ENCODE peak calls at places on chromosomes 2 and 18, in six cellular contexts. One of them, this sample, is unnamed.
A peak's percentile ranks its signal among the peaks of the same experiment; 100 is the strongest.

GRCh38 chr2:99634234-99634633 is 144.4 kb upstream of the REV1 start:
- DNase-seq in chondrocyte: no peak
- DNase-seq in fibroblast of lung: no peak
- DNase-seq in RWPE1: no peak
- DNase-seq in OCI-LY7: peak; percentile 45
- DNase-seq in left ventricle myocardium inferior: no peak
- DNase-seq in this sample: no peak

GRCh38 chr2:26587966-26588365 is 53.2 kb downstream of the CIB4 start:
- DNase-seq in chondrocyte: no peak
- DNase-seq in fibroblast of lung: no peak
- DNase-seq in RWPE1: no peak
- DNase-seq in OCI-LY7: no peak
- DNase-seq in left ventricle myocardium inferior: no peak
- DNase-seq in this sample: no peak

GRCh38 chr2:33104052-33104623 is 157.4 kb downstream of the LTBP1 start:
- DNase-seq in chondrocyte: no peak
- DNase-seq in fibroblast of lung: peak; percentile 72
- DNase-seq in RWPE1: no peak
- DNase-seq in OCI-LY7: no peak
- DNase-seq in left ventricle myocardium inferior: no peak
- DNase-seq in this sample: peak; percentile 53

GRCh38 chr2:228599297-228599696 is 417.8 kb upstream of the SPHKAP start:
- DNase-seq in chondrocyte: no peak
- DNase-seq in fibroblast of lung: no peak
- DNase-seq in RWPE1: no peak
- DNase-seq in OCI-LY7: peak; percentile 0
- DNase-seq in left ventricle myocardium inferior: no peak
- DNase-seq in this sample: no peak

GRCh38 chr2:100269889-100270288 is 52.4 kb downstream of the LONRF2 start:
- DNase-seq in chondrocyte: no peak
- DNase-seq in fibroblast of lung: no peak
- DNase-seq in RWPE1: no peak
- DNase-seq in OCI-LY7: no peak
- DNase-seq in left ventricle myocardium inferior: no peak
- DNase-seq in this sample: no peak

GRCh38 chr2:193841389-193842150 is 1646.8 kb upstream of the TMEFF2 start:
- DNase-seq in chondrocyte: no peak
- DNase-seq in fibroblast of lung: no peak
- DNase-seq in RWPE1: no peak
- DNase-seq in OCI-LY7: no peak
- DNase-seq in left ventricle myocardium inferior: no peak
- DNase-seq in this sample: no peak

GRCh38 chr2:209383212-209383611 is 40.6 kb upstream of the MAP2 start:
- DNase-seq in chondrocyte: no peak
- DNase-seq in fibroblast of lung: peak; percentile 85
- DNase-seq in RWPE1: peak; percentile 63
- DNase-seq in OCI-LY7: no peak
- DNase-seq in left ventricle myocardium inferior: no peak
- DNase-seq in this sample: peak; percentile 99

GRCh38 chr18:62844850-62845643 is 129.7 kb downstream of the PHLPP1 start:
- DNase-seq in chondrocyte: no peak
- DNase-seq in fibroblast of lung: no peak
- DNase-seq in RWPE1: no peak
- DNase-seq in OCI-LY7: no peak
- DNase-seq in left ventricle myocardium inferior: no peak
- DNase-seq in this sample: no peak

GRCh38 chr18:44802508-44802907 is 121.8 kb downstream of the SETBP1 start:
- DNase-seq in chondrocyte: no peak
- DNase-seq in fibroblast of lung: peak; percentile 49
- DNase-seq in RWPE1: no peak
- DNase-seq in OCI-LY7: no peak
- DNase-seq in left ventricle myocardium inferior: no peak
- DNase-seq in this sample: peak; percentile 58

GRCh38 chr2:128381001-128381938 is 62.6 kb upstream of the HS6ST1 start:
- DNase-seq in chondrocyte: peak; percentile 79
- DNase-seq in fibroblast of lung: no peak
- DNase-seq in RWPE1: no peak
- DNase-seq in OCI-LY7: no peak
- DNase-seq in left ventricle myocardium inferior: no peak
- DNase-seq in this sample: no peak

GRCh38 chr2:111121028-111121872 is 536 bp downstream of the BCL2L11 start:
- DNase-seq in chondrocyte: no peak
- DNase-seq in fibroblast of lung: peak; percentile 33
- DNase-seq in RWPE1: peak; percentile 27
- DNase-seq in OCI-LY7: peak; percentile 74
- DNase-seq in left ventricle myocardium inferior: peak; percentile 42
- DNase-seq in this sample: no peak

GRCh38 chr2:131543385-131543891 is 15.8 kb downstream of the CCDC74A start:
- DNase-seq in chondrocyte: no peak
- DNase-seq in fibroblast of lung: no peak
- DNase-seq in RWPE1: no peak
- DNase-seq in OCI-LY7: no peak
- DNase-seq in left ventricle myocardium inferior: no peak
- DNase-seq in this sample: no peak

GRCh38 chr2:191240871-191241270 is 4.3 kb upstream of the MYO1B start:
- DNase-seq in chondrocyte: no peak
- DNase-seq in fibroblast of lung: no peak
- DNase-seq in RWPE1: no peak
- DNase-seq in OCI-LY7: no peak
- DNase-seq in left ventricle myocardium inferior: no peak
- DNase-seq in this sample: no peak

GRCh38 chr18:31634331-31634713 is 42.6 kb downstream of the TTR start:
- DNase-seq in chondrocyte: no peak
- DNase-seq in fibroblast of lung: no peak
- DNase-seq in RWPE1: no peak
- DNase-seq in OCI-LY7: no peak
- DNase-seq in left ventricle myocardium inferior: no peak
- DNase-seq in this sample: no peak

GRCh38 chr2:51846796-51847195 is 814.9 kb upstream of the NRXN1 start:
- DNase-seq in chondrocyte: no peak
- DNase-seq in fibroblast of lung: no peak
- DNase-seq in RWPE1: no peak
- DNase-seq in OCI-LY7: no peak
- DNase-seq in left ventricle myocardium inferior: no peak
- DNase-seq in this sample: peak; percentile 72

GRCh38 chr18:49319590-49319989 is 140.9 kb downstream of the DYM start:
- DNase-seq in chondrocyte: no peak
- DNase-seq in fibroblast of lung: peak; percentile 15
- DNase-seq in RWPE1: no peak
- DNase-seq in OCI-LY7: no peak
- DNase-seq in left ventricle myocardium inferior: no peak
- DNase-seq in this sample: no peak

GRCh38 chr2:236687296-236687955 is 117.8 kb downstream of the ACKR3 start:
- DNase-seq in chondrocyte: no peak
- DNase-seq in fibroblast of lung: no peak
- DNase-seq in RWPE1: no peak
- DNase-seq in OCI-LY7: no peak
- DNase-seq in left ventricle myocardium inferior: no peak
- DNase-seq in this sample: peak; percentile 28

GRCh38 chr18:35580748-35581534 is 599 bp upstream of the GALNT1 start:
- DNase-seq in chondrocyte: peak; percentile 77
- DNase-seq in fibroblast of lung: peak; percentile 56
- DNase-seq in RWPE1: peak; percentile 27
- DNase-seq in OCI-LY7: peak; percentile 57
- DNase-seq in left ventricle myocardium inferior: peak; percentile 63
- DNase-seq in this sample: peak; percentile 26

GRCh38 chr18:12652861-12653401 is 5.0 kb downstream of the SPIRE1 start:
- DNase-seq in chondrocyte: no peak
- DNase-seq in fibroblast of lung: peak; percentile 71
- DNase-seq in RWPE1: no peak
- DNase-seq in OCI-LY7: no peak
- DNase-seq in left ventricle myocardium inferior: no peak
- DNase-seq in this sample: no peak

GRCh38 chr2:225103737-225104141 is 61.5 kb upstream of the DOCK10 start:
- DNase-seq in chondrocyte: no peak
- DNase-seq in fibroblast of lung: peak; percentile 34
- DNase-seq in RWPE1: no peak
- DNase-seq in OCI-LY7: no peak
- DNase-seq in left ventricle myocardium inferior: no peak
- DNase-seq in this sample: peak; percentile 46

GRCh38 chr2:59449264-59449663 is 1104.2 kb downstream of the BCL11A start:
- DNase-seq in chondrocyte: no peak
- DNase-seq in fibroblast of lung: no peak
- DNase-seq in RWPE1: peak; percentile 6
- DNase-seq in OCI-LY7: peak; percentile 18
- DNase-seq in left ventricle myocardium inferior: no peak
- DNase-seq in this sample: peak; percentile 82

GRCh38 chr2:133532919-133533318 is 35.3 kb downstream of the NCKAP5 start:
- DNase-seq in chondrocyte: no peak
- DNase-seq in fibroblast of lung: peak; percentile 32
- DNase-seq in RWPE1: peak; percentile 80
- DNase-seq in OCI-LY7: no peak
- DNase-seq in left ventricle myocardium inferior: no peak
- DNase-seq in this sample: peak; percentile 94

GRCh38 chr18:52046842-52047241 is 293.2 kb upstream of the DCC start:
- DNase-seq in chondrocyte: no peak
- DNase-seq in fibroblast of lung: no peak
- DNase-seq in RWPE1: no peak
- DNase-seq in OCI-LY7: no peak
- DNase-seq in left ventricle myocardium inferior: no peak
- DNase-seq in this sample: no peak

GRCh38 chr2:142621287-142621686 is 256.2 kb upstream of the KYNU start:
- DNase-seq in chondrocyte: no peak
- DNase-seq in fibroblast of lung: no peak
- DNase-seq in RWPE1: no peak
- DNase-seq in OCI-LY7: no peak
- DNase-seq in left ventricle myocardium inferior: no peak
- DNase-seq in this sample: no peak

GRCh38 chr18:77899972-77900754 is 650.5 kb downstream of the GALR1 start:
- DNase-seq in chondrocyte: peak; percentile 79
- DNase-seq in fibroblast of lung: peak; percentile 2
- DNase-seq in RWPE1: peak; percentile 55
- DNase-seq in OCI-LY7: no peak
- DNase-seq in left ventricle myocardium inferior: peak; percentile 18
- DNase-seq in this sample: peak; percentile 2

GRCh38 chr2:137220438-137220998 is 455.2 kb downstream of the THSD7B start:
- DNase-seq in chondrocyte: no peak
- DNase-seq in fibroblast of lung: peak; percentile 43
- DNase-seq in RWPE1: no peak
- DNase-seq in OCI-LY7: no peak
- DNase-seq in left ventricle myocardium inferior: no peak
- DNase-seq in this sample: peak; percentile 92

GRCh38 chr2:216478151-216478550 is 20.5 kb upstream of the RPL37A start:
- DNase-seq in chondrocyte: no peak
- DNase-seq in fibroblast of lung: peak; percentile 43
- DNase-seq in RWPE1: peak; percentile 86
- DNase-seq in OCI-LY7: no peak
- DNase-seq in left ventricle myocardium inferior: no peak
- DNase-seq in this sample: peak; percentile 88

GRCh38 chr2:60539177-60539576 is 14.3 kb downstream of the BCL11A start:
- DNase-seq in chondrocyte: no peak
- DNase-seq in fibroblast of lung: no peak
- DNase-seq in RWPE1: no peak
- DNase-seq in OCI-LY7: no peak
- DNase-seq in left ventricle myocardium inferior: no peak
- DNase-seq in this sample: no peak

DNA sequence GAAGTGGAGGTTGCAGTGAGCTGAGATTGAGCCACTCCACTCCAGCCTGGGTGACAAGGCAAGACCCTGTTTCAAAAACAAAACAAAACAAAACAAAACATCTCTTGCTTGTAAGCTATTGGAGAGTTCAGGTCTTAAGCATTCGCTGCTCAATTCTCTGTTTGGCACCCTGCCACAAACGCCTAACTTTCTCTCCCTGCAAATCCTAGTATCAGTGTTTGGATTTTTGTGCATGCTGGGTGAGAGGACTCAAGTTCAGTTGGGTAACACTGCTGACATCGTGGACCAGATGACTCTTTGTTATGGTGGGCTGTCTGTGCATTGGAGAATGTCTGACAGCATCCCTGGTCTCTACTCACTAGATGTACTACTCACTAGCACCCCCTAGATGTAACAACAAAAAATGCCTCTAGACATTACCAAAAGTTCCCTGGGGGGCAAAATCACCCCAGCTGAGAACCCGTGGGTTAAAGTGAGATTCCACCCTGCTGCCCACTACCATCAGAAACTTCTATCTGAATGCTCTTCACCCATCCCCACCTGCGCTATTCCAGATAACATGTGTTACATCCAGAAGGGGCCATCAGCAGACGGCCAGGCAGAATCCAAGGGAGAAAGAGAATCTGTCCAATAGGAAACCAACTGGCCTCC is 50.9 kb downstream of the CACNB4 start:
- DNase-seq in chondrocyte: no peak
- DNase-seq in fibroblast of lung: peak; percentile 7
- DNase-seq in RWPE1: no peak
- DNase-seq in OCI-LY7: peak; percentile 34
- DNase-seq in left ventricle myocardium inferior: no peak
- DNase-seq in this sample: no peak
- TF ChIP-seq CTCF in chondrocyte: peak; percentile 65
- TF ChIP-seq CTCF in fibroblast of lung: peak; percentile 32
- TF ChIP-seq CTCF in RWPE1: peak; percentile 16
- TF ChIP-seq CTCF in OCI-LY7: peak; percentile 73
- TF ChIP-seq CTCF in left ventricle myocardium inferior: peak; percentile 37
- TF ChIP-seq CTCF in this sample: peak; percentile 46

DNA sequence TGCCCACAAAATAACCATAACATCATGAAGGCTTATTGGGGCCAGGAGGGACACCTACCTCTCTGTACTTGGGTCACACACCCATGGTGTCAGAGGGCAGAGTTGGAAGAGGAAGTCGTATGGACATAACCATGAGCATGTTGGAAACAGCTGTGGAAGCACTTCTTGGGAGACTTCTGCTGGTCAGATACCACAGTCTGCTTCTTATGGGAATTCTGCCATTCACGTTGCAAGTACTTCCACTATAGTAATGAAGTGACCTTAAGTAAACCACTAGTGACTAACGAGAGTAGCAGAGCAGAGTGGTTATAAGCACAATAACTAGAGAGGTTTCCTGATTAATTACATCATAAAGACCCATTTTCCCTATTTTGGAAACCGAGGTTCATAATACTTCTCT is 61.1 kb upstream of the TFPI start:
- DNase-seq in chondrocyte: no peak
- DNase-seq in fibroblast of lung: no peak
- DNase-seq in RWPE1: no peak
- DNase-seq in OCI-LY7: no peak
- DNase-seq in left ventricle myocardium inferior: no peak
- DNase-seq in this sample: no peak
- TF ChIP-seq CTCF in chondrocyte: no peak
- TF ChIP-seq CTCF in fibroblast of lung: no peak
- TF ChIP-seq CTCF in RWPE1: no peak
- TF ChIP-seq CTCF in OCI-LY7: no peak
- TF ChIP-seq CTCF in left ventricle myocardium inferior: no peak
- TF ChIP-seq CTCF in this sample: no peak

DNA sequence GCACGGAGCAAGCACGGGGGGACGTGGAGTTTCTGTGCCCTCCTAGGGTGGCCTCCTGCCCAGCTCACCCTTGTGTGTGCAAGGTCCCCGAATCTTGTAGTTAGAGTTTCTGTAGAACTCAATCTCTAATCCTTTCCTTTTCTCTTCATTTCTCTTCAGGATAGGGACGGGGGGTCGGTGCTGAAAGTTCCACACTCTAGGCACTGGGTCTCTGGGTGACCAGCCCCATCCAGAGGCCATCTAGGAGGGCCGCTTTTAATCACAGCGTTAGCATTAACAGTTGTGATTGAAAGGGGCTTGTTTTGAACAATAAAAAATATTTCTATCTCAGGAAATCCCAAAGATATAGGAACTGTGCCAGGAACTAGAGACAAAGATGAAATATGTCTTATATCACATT is 10.5 kb downstream of the SOCS6 start:
- DNase-seq in chondrocyte: no peak
- DNase-seq in fibroblast of lung: no peak
- DNase-seq in RWPE1: no peak
- DNase-seq in OCI-LY7: no peak
- DNase-seq in left ventricle myocardium inferior: no peak
- DNase-seq in this sample: no peak
- TF ChIP-seq CTCF in chondrocyte: no peak
- TF ChIP-seq CTCF in fibroblast of lung: no peak
- TF ChIP-seq CTCF in RWPE1: no peak
- TF ChIP-seq CTCF in OCI-LY7: no peak
- TF ChIP-seq CTCF in left ventricle myocardium inferior: no peak
- TF ChIP-seq CTCF in this sample: no peak

GRCh38 chr2:196233808-196234501 is 62.6 kb upstream of the STK17B start:
- DNase-seq in chondrocyte: no peak
- DNase-seq in fibroblast of lung: no peak
- DNase-seq in RWPE1: no peak
- DNase-seq in OCI-LY7: peak; percentile 82
- DNase-seq in left ventricle myocardium inferior: no peak
- DNase-seq in this sample: no peak
- TF ChIP-seq CTCF in chondrocyte: no peak
- TF ChIP-seq CTCF in fibroblast of lung: no peak
- TF ChIP-seq CTCF in RWPE1: no peak
- TF ChIP-seq CTCF in OCI-LY7: no peak
- TF ChIP-seq CTCF in left ventricle myocardium inferior: no peak
- TF ChIP-seq CTCF in this sample: no peak

This sample was measured in bronchial epithelial cell.